ENCODE peak calls at places on chromosome 15, in six cellular contexts. S is HepG2, V is K562, O is IMR-90, Y is GM12878, W is SK-N-SH. F is an unnamed sample. For H3K4me1, the result is how much of the 10 kb centered on the place peaks cover.

GRCh38 chr15:39511915-39512260 is 69.0 kb upstream of the THBS1 start:
- DNase-seq in S (no peak), V (no peak), O (peak), Y (no peak), W (no peak), F (no peak)

GRCh38 chr15:53506370-53506769 is 253.1 kb downstream of the WDR72 start:
- DNase-seq in S (peak), V (no peak), O (no peak), Y (no peak), W (no peak), F (peak)

GRCh38 chr15:77266708-77267387 is 153.1 kb downstream of the PEAK1 start:
- DNase-seq in S (no peak), V (no peak), O (peak), Y (no peak), W (no peak), F (peak)

GRCh38 chr15:67090297-67091072 is 25.1 kb downstream of the SMAD3 start:
- DNase-seq in S (no peak), V (no peak), O (no peak), Y (no peak), W (no peak), F (no peak)

GRCh38 chr15:61653110-61653509 is 407.1 kb downstream of the VPS13C start:
- DNase-seq in S (no peak), V (no peak), O (no peak), Y (no peak), W (no peak), F (no peak)

GRCh38 chr15:29554531-29554930 is 267.7 kb downstream of the TJP1 start:
- DNase-seq in S (no peak), V (no peak), O (no peak), Y (no peak), W (no peak), F (no peak)

GRCh38 chr15:52295421-52295991 is at the start of gene MYO5C:
- DNase-seq in S (peak), V (no peak), O (no peak), Y (no peak), W (peak), F (peak)

GRCh38 chr15:94847325-94847724 is 616.0 kb downstream of the MCTP2 start:
- DNase-seq in S (no peak), V (no peak), O (no peak), Y (no peak), W (no peak), F (no peak)

GRCh38 chr15:79724312-79724711 is 172.5 kb downstream of the MTHFS start:
- DNase-seq in S (no peak), V (no peak), O (peak), Y (no peak), W (no peak), F (no peak)

GRCh38 chr15:33865416-33865815 is 102.9 kb upstream of the CHRM5 start:
- DNase-seq in S (no peak), V (no peak), O (peak), Y (no peak), W (no peak), F (no peak)

GRCh38 chr15:56017920-56018319 is 24.5 kb upstream of the NEDD4 start:
- DNase-seq in S (peak), V (no peak), O (no peak), Y (no peak), W (no peak), F (no peak)

GRCh38 chr15:89486726-89487050 is 9.7 kb downstream of the RHCG start:
- DNase-seq in S (no peak), V (peak), O (no peak), Y (no peak), W (no peak), F (no peak)

GRCh38 chr15:62394079-62394478 is 229.0 kb upstream of the C2CD4B start:
- DNase-seq in S (no peak), V (no peak), O (peak), Y (no peak), W (no peak), F (no peak)

GRCh38 chr15:66803182-66803729 is 101.2 kb downstream of the SMAD6 start:
- DNase-seq in S (peak), V (peak), O (peak), Y (no peak), W (peak), F (peak)

GRCh38 chr15:36808401-36809160 is 229.2 kb downstream of the CDIN1 start:
- DNase-seq in S (peak), V (no peak), O (peak), Y (no peak), W (no peak), F (peak)

GRCh38 chr15:70488002-70488605 is 275.3 kb downstream of the UACA start:
- DNase-seq in S (peak), V (peak), O (peak), Y (no peak), W (peak), F (peak)

GRCh38 chr15:33547876-33548275 is 237.1 kb downstream of the RYR3 start:
- DNase-seq in S (peak), V (no peak), O (peak), Y (no peak), W (no peak), F (peak)

GRCh38 chr15:25481208-25481862 is 42.5 kb upstream of the UBE3A start:
- DNase-seq in S (no peak), V (no peak), O (no peak), Y (no peak), W (peak), F (no peak)

GRCh38 chr15:91919014-91919534 is 65.6 kb downstream of the SLCO3A1 start:
- DNase-seq in S (no peak), V (no peak), O (no peak), Y (no peak), W (no peak), F (no peak)

GRCh38 chr15:70289191-70289955 is 191.7 kb upstream of the TLE3 start:
- DNase-seq in S (no peak), V (no peak), O (no peak), Y (no peak), W (no peak), F (no peak)

GRCh38 chr15:39504812-39505211 is 76.1 kb upstream of the THBS1 start:
- DNase-seq in S (no peak), V (no peak), O (peak), Y (no peak), W (no peak), F (peak)

GRCh38 chr15:44038801-44039200 is 156.3 kb downstream of the FRMD5 start:
- DNase-seq in S (peak), V (no peak), O (peak), Y (no peak), W (no peak), F (no peak)

GRCh38 chr15:96270581-96271172 is 59.8 kb upstream of the NR2F2 start:
- DNase-seq in S (peak), V (no peak), O (peak), Y (no peak), W (no peak), F (no peak)

GRCh38 chr15:101044625-101045235 is 125.6 kb downstream of the LRRK1 start:
- DNase-seq in S (no peak), V (no peak), O (no peak), Y (no peak), W (no peak), F (no peak)

GRCh38 chr15:101608182-101608581 is 44.0 kb downstream of the TM2D3 start:
- DNase-seq in S (no peak), V (no peak), O (no peak), Y (no peak), W (no peak), F (no peak)

GRCh38 chr15:71390101-71390500 is 274.8 kb downstream of the THSD4 start:
- DNase-seq in S (no peak), V (no peak), O (no peak), Y (no peak), W (no peak), F (no peak)

GRCh38 chr15:75195766-75196241 is 5.9 kb upstream of the C15orf39 start:
- DNase-seq in S (no peak), V (no peak), O (no peak), Y (no peak), W (peak), F (no peak)

GRCh38 chr15:25763206-25763880 is 99.8 kb downstream of the ATP10A start:
- DNase-seq in S (no peak), V (no peak), O (peak), Y (no peak), W (no peak), F (peak)

GRCh38 chr15:65084500-65085206 is 8.1 kb downstream of the KBTBD13 start:
- DNase-seq in S (peak), V (no peak), O (no peak), Y (no peak), W (no peak), F (no peak)
- H3K4me1 ChIP-seq in S (half or more), V (under half), O (under half), Y (under half), W (under half), F (under half)

DNA sequence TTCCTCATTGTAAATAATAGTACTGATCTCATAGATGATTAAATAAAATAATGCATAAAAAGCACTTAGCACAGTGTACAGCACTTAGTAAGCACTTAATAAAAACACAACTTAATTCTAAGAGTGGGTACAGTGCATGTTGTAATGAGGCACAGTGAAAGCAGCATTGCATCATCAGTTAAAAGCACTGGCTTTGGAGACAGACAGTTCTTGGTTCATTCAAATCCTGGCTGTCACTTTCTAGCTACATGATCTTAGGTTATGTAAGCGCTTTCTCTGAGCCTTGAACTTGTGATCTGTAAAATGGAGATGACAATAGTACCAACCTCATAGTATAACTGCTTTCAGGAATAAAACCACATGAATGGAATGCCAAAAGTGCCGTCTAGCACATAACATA is 151.5 kb downstream of the DPH6 start:
- DNase-seq in S (no peak), V (no peak), O (no peak), Y (no peak), W (no peak), F (no peak)
- TF ChIP-seq SMC3 in S (no peak), V (no peak), O (no peak), Y (no peak), W (no peak), F (no peak)

GRCh38 chr15:68223171-68223570 is 6.4 kb downstream of the CLN6 start:
- DNase-seq in S (no peak), V (peak), O (no peak), Y (no peak), W (no peak), F (no peak)
- H3K4me1 ChIP-seq in S (under half), V (under half), O (under half), Y (under half), W (under half), F (under half)

GRCh38 chr15:99124641-99125040 is 19.8 kb downstream of the SYNM start:
- DNase-seq in S (no peak), V (no peak), O (no peak), Y (no peak), W (no peak), F (no peak)

GRCh38 chr15:99122831-99123705 is 18.2 kb downstream of the SYNM start:
- DNase-seq in S (no peak), V (no peak), O (no peak), Y (no peak), W (no peak), F (no peak)

GRCh38 chr15:99121691-99122410 is 17.0 kb downstream of the SYNM start:
- DNase-seq in S (no peak), V (no peak), O (no peak), Y (no peak), W (no peak), F (no peak)

GRCh38 chr15:99125061-99125990 is 20.4 kb downstream of the SYNM start:
- DNase-seq in S (no peak), V (no peak), O (no peak), Y (no peak), W (no peak), F (no peak)

GRCh38 chr15:99123706-99124451 is 19.0 kb downstream of the SYNM start:
- DNase-seq in S (peak), V (peak), O (peak), Y (no peak), W (peak), F (peak)
- TF ChIP-seq SMC3 in S (no peak), V (no peak), O (no peak), Y (no peak), W (no peak), F (peak)

F was measured in A549.